ENCODE peak calls at places on chromosomes 7 and 10, in six cellular contexts. S, R, D, F, X and P are unnamed samples.

GRCh38 chr10:10542368-10542961 is 475.2 kb upstream of the CELF2 start:
- DNase-seq in S (no peak), R (no peak), D (no peak), F (no peak), X (no peak), P (no peak)

GRCh38 chr10:103451871-103452713 is at the start of gene CALHM2:
- DNase-seq in S (no peak), R (peak), D (no peak), F (peak), X (peak), P (no peak)

GRCh38 chr7:127081539-127081938 is 171.2 kb downstream of the GRM8 start:
- DNase-seq in S (no peak), R (no peak), D (no peak), F (no peak), X (no peak), P (no peak)

GRCh38 chr7:4091767-4092166 is 590.3 kb upstream of the FOXK1 start:
- DNase-seq in S (no peak), R (no peak), D (no peak), F (no peak), X (no peak), P (no peak)

GRCh38 chr7:29228289-29229011 is 33.9 kb downstream of the CHN2 start:
- DNase-seq in S (no peak), R (no peak), D (no peak), F (no peak), X (no peak), P (no peak)

GRCh38 chr7:913736-914520 is 37.6 kb downstream of the GET4 start:
- DNase-seq in S (peak), R (no peak), D (no peak), F (no peak), X (no peak), P (peak)

GRCh38 chr7:74325230-74325565 is 36.0 kb downstream of the CLIP2 start:
- DNase-seq in S (no peak), R (no peak), D (no peak), F (no peak), X (no peak), P (no peak)

GRCh38 chr7:7210475-7211237 is 28.3 kb downstream of the C1GALT1 start:
- DNase-seq in S (no peak), R (no peak), D (no peak), F (no peak), X (no peak), P (no peak)

GRCh38 chr7:131400833-131401593 is 73.3 kb downstream of the MKLN1 start:
- DNase-seq in S (no peak), R (no peak), D (no peak), F (no peak), X (no peak), P (no peak)

GRCh38 chr10:102268333-102268999 is 23.1 kb downstream of the GBF1 start:
- DNase-seq in S (no peak), R (no peak), D (no peak), F (no peak), X (no peak), P (no peak)

GRCh38 chr7:78770422-78771410 is 682.8 kb downstream of the MAGI2 start:
- DNase-seq in S (no peak), R (peak), D (no peak), F (no peak), X (no peak), P (no peak)

GRCh38 chr7:96303105-96303685 is 18.7 kb downstream of the SLC25A13 start:
- DNase-seq in S (no peak), R (no peak), D (no peak), F (no peak), X (no peak), P (no peak)

GRCh38 chr7:36298145-36298544 is 91.5 kb upstream of the ANLN start:
- DNase-seq in S (no peak), R (no peak), D (no peak), F (no peak), X (no peak), P (no peak)

GRCh38 chr7:16644987-16645592 is 464 bp downstream of the ANKMY2 start:
- DNase-seq in S (no peak), R (no peak), D (no peak), F (peak), X (no peak), P (no peak)

GRCh38 chr7:43674559-43675436 is 54.5 kb downstream of the COA1 start:
- DNase-seq in S (no peak), R (no peak), D (peak), F (no peak), X (no peak), P (no peak)

GRCh38 chr10:20598590-20598989 is 298.5 kb downstream of the NEBL start:
- DNase-seq in S (no peak), R (no peak), D (no peak), F (no peak), X (no peak), P (peak)

GRCh38 chr10:60282771-60283353 is 106.8 kb downstream of the ANK3 start:
- DNase-seq in S (no peak), R (no peak), D (peak), F (no peak), X (no peak), P (no peak)